ENCODE peak calls at places on chromosome 19, in five cellular contexts. V, H, D, Q and S are unnamed samples.

GRCh38 chr19:3275068-3275582 is 50.7 kb downstream of the CELF5 start:
- DNase-seq in Q (peak; percentile 10), H (no peak), V (no peak), D (no peak), S (no peak)

GRCh38 chr19:44796701-44797115 is 12.2 kb upstream of the BCAM start:
- DNase-seq in D (peak; percentile 23), H (no peak), V (no peak), Q (peak; percentile 73), S (no peak)

GRCh38 chr19:5864725-5865486 is 5.4 kb downstream of the FUT5 start:
- DNase-seq in H (no peak), Q (no peak), D (no peak), V (no peak), S (no peak)

GRCh38 chr19:54133312-54133956 is 4.1 kb upstream of the CNOT3 start:
- DNase-seq in V (no peak), D (no peak), Q (peak; percentile 52), H (peak; percentile 99), S (peak; percentile 56)

GRCh38 chr19:42122691-42123607 is 9.3 kb downstream of the POU2F2 start:
- DNase-seq in H (no peak), V (no peak), D (no peak), Q (no peak), S (no peak)

GRCh38 chr19:43618921-43619261 is 538 bp downstream of the ZNF428 start:
- DNase-seq in D (peak; percentile 8), V (no peak), Q (peak; percentile 12), H (peak; percentile 65), S (no peak)

GRCh38 chr19:55228403-55229031 is at the start of gene TMEM86B:
- DNase-seq in V (no peak), D (no peak), H (no peak), Q (no peak), S (no peak)

GRCh38 chr19:14536926-14537692 is 7.7 kb downstream of the TECR start:
- DNase-seq in Q (peak; percentile 88), V (peak; percentile 90), H (no peak), D (no peak), S (peak; percentile 93)

GRCh38 chr19:47228168-47228936 is 2.6 kb downstream of the BBC3 start:
- DNase-seq in H (no peak), D (peak; percentile 17), Q (no peak), V (peak; percentile 93), S (peak; percentile 52)

GRCh38 chr19:43606569-43607229 is 5.2 kb upstream of the SRRM5 start:
- DNase-seq in V (no peak), H (no peak), Q (no peak), D (no peak), S (no peak)

GRCh38 chr19:33752018-33752790 is 44.5 kb upstream of the KCTD15 start:
- DNase-seq in D (no peak), H (no peak), Q (no peak), V (no peak), S (no peak)

GRCh38 chr19:35743640-35744306 is 1.4 kb downstream of the U2AF1L4 start:
- DNase-seq in V (no peak), Q (no peak), H (no peak), D (no peak), S (no peak)

GRCh38 chr19:47161876-47162489 is 31.3 kb downstream of the SAE1 start:
- DNase-seq in D (peak; percentile 34), V (no peak), Q (no peak), H (no peak), S (no peak)

GRCh38 chr19:48445256-48445605 is 552 bp upstream of the GRWD1 start:
- DNase-seq in D (peak; percentile 94), H (peak; percentile 68), V (peak; percentile 83), Q (peak; percentile 61), S (peak; percentile 90)

GRCh38 chr19:19064098-19064722 is 416 bp downstream of the SLC25A42 start:
- DNase-seq in V (peak; percentile 89), H (peak; percentile 28), D (no peak), Q (no peak), S (no peak)

GRCh38 chr19:44649578-44650145 is 6.0 kb downstream of the PVR start:
- DNase-seq in Q (no peak), V (no peak), H (no peak), D (no peak), S (no peak)

GRCh38 chr19:49801401-49801888 is 11.6 kb downstream of the FUZ start:
- DNase-seq in V (no peak), Q (no peak), H (no peak), D (no peak), S (no peak)

GRCh38 chr19:49799271-49799797 is 13.8 kb downstream of the FUZ start:
- DNase-seq in D (no peak), V (no peak), Q (no peak), H (no peak), S (no peak)

GRCh38 chr19:49800771-49801170 is 12.3 kb downstream of the FUZ start:
- DNase-seq in D (no peak), V (no peak), H (no peak), Q (no peak), S (no peak)

GRCh38 chr19:49798574-49798973 is 14.5 kb downstream of the FUZ start:
- DNase-seq in V (no peak), Q (no peak), H (no peak), D (no peak), S (no peak)

DNA sequence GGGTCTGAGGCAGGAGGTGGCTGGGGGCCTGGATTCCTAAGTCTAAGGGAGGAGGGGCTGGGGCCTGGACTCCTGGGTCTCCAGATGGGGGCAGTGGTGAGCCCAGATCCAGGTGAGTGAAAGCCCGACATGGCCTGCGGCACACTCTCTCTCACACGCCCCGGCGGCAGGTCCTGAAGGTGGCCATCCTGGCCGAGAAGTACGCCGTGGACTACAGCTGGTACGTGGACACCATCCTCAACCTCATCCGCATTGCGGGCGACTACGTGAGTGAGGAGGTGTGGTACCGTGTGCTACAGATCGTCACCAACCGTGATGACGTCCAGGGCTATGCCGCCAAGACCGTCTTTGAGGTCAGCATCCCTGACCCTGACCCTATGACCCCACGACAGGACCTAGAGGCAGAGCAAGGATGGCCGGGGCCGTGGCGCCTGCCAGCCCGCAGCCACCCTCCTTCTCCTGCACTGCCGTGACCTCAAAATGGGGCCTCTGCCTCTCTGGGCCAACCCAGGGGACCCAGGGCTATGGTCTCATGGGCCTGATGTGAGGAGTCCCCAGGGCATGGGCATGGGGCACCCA is 13.2 kb downstream of the FUZ start:
- DNase-seq in V (no peak), H (no peak), Q (no peak), D (no peak), S (no peak)
- TF ChIP-seq CTCF in V (no peak), H (no peak), Q (peak; percentile 55), D (peak; percentile 11), S (no peak)

DNA sequence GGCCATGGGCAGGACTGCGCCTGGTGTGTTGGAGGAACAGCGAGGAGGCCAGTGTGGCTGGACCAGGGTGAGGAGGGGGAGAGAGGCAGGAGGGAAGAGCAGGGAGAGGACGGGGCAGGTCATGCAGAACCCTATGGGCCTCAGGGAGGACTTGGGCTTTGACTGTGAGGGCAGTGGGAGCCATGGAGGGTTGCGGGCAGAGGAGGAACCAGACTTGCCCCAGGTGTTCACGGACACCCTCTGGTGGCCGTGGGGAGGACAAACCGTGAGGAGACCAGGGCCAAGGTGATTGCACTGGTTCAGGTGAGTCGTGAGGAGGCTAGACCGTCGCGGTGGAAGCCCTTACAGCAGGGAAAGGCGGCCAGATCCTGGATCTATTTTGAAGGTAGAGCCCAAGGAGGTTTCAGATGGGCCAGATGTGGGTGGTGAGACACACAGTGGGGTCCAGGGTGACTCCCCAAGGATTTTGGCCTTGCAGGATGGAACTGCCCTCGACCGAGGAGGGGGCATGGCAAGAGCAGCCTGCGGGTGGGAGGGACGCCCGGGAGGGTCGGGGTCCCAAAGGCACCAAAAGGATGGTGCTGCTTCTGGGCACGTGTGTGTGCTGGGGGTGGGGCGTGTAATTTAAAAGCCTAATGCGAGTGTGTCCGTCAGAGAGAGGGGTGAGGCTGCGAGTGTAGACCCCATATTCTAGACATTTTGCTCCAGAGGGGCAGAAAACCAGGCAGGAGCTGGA is 2.7 kb upstream of the REXO1 start:
- DNase-seq in H (no peak), Q (peak; percentile 30), D (no peak), V (no peak), S (no peak)
- TF ChIP-seq CTCF in H (peak; percentile 13), Q (peak; percentile 31), D (peak; percentile 4), V (no peak), S (peak; percentile 17)

GRCh38 chr19:50478901-50479715 is 2.5 kb upstream of the GARIN5A start:
- DNase-seq in Q (peak; percentile 38), V (no peak), H (no peak), D (peak; percentile 44), S (no peak)
- TF ChIP-seq CTCF in Q (peak; percentile 80), V (no peak), H (peak; percentile 10), D (peak; percentile 60), S (no peak)

GRCh38 chr19:20558571-20558970 is 7.0 kb downstream of the ZNF737 start:
- DNase-seq in D (no peak), H (no peak), Q (no peak), V (no peak), S (no peak)

DNA sequence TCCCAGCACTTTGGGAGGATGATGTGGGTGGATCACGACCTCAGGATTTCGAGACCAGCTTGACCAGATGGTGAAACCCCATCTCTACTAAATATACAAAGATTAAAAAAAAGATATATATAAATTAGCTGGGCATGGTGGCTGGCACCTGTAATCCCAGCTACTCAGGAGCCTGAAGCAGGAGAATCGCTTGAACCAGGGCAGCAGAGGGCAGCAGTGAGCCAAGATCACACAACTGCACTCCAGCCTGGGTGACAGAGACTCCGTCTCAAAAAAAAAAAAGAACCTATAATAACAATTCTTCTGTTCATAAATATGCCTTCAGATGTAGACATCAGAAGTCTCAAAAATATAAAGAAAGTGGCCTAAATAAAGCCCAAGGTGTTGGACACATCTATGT is 7.6 kb downstream of the ZNF737 start:
- DNase-seq in D (no peak), H (no peak), Q (no peak), V (no peak), S (no peak)
- TF ChIP-seq CTCF in D (no peak), H (no peak), Q (no peak), V (no peak), S (no peak)

GRCh38 chr19:11656535-11656934 is 59.3 kb downstream of the ZNF627 start:
- DNase-seq in Q (no peak), V (no peak), H (no peak), D (no peak), S (no peak)

GRCh38 chr19:11658954-11659353 is 61.7 kb downstream of the ZNF627 start:
- DNase-seq in V (no peak), H (no peak), Q (no peak), D (no peak), S (no peak)

GRCh38 chr19:11662278-11662677 is 65.0 kb downstream of the ZNF627 start:
- DNase-seq in H (no peak), V (no peak), Q (no peak), D (no peak), S (no peak)

GRCh38 chr19:11657307-11657706 is 60.0 kb downstream of the ZNF627 start:
- DNase-seq in Q (no peak), V (no peak), H (no peak), D (no peak), S (peak; percentile 4)

GRCh38 chr19:11659612-11660011 is 62.3 kb downstream of the ZNF627 start:
- DNase-seq in H (no peak), V (no peak), D (peak; percentile 12), Q (peak; percentile 55), S (no peak)
- TF ChIP-seq CTCF in H (no peak), V (no peak), D (peak; percentile 45), Q (peak; percentile 75), S (peak; percentile 31)